ENCODE peak calls at places on chromosomes 6 and 20, in eight cellular contexts. F is H1, D is endothelial cell of umbilical vein, O is stomach, V is GM23338, W is SK-N-SH, K is spleen, E is vagina. L is an unnamed sample.
A peak's percentile ranks its signal among the peaks of the same experiment; 100 is the strongest.

GRCh38 chr6:48957781-48958180 is 505.3 kb downstream of the MMUT start:
- DNase-seq in F (no peak), D (no peak), O (no peak), V (no peak), W (no peak), K (no peak), E (no peak), L (no peak)

GRCh38 chr20:25984933-25985332 is 288.3 kb upstream of the ZNF337 start:
- DNase-seq in F (no peak), D (peak; percentile 37), O (no peak), V (no peak), W (no peak), K (peak; percentile 75), E (no peak), L (no peak)

GRCh38 chr6:13545885-13546284 is 28.5 kb upstream of the SIRT5 start:
- DNase-seq in F (no peak), D (no peak), O (no peak), V (no peak), W (no peak), K (no peak), E (no peak), L (no peak)

GRCh38 chr20:2285618-2286017 is 10.2 kb upstream of the TGM3 start:
- DNase-seq in F (no peak), D (no peak), O (no peak), V (no peak), W (no peak), K (no peak), E (no peak), L (no peak)

GRCh38 chr6:52517502-52518278 is 59.2 kb downstream of the TRAM2 start:
- DNase-seq in F (peak; percentile 73), D (peak; percentile 94), O (peak; percentile 73), V (peak; percentile 80), W (peak; percentile 85), K (no peak), E (no peak), L (no peak)

GRCh38 chr6:2940010-2940850 is 31.1 kb downstream of the SERPINB6 start:
- DNase-seq in F (no peak), D (no peak), O (peak; percentile 25), V (no peak), W (no peak), K (peak; percentile 75), E (peak; percentile 58), L (peak; percentile 43)

GRCh38 chr6:11262231-11262630 is 29.8 kb upstream of the NEDD9 start:
- DNase-seq in F (no peak), D (peak; percentile 18), O (no peak), V (no peak), W (no peak), K (no peak), E (no peak), L (no peak)

GRCh38 chr6:111602481-111603404 is 2.9 kb downstream of the TRAF3IP2 start:
- DNase-seq in F (no peak), D (peak; percentile 92), O (no peak), V (no peak), W (no peak), K (no peak), E (no peak), L (no peak)

GRCh38 chr6:13988908-13989307 is 64.2 kb downstream of the RNF182 start:
- DNase-seq in F (no peak), D (no peak), O (no peak), V (no peak), W (no peak), K (no peak), E (no peak), L (no peak)

GRCh38 chr6:33589723-33590530 is 9.9 kb upstream of the BAK1 start:
- DNase-seq in F (no peak), D (peak; percentile 82), O (peak; percentile 78), V (peak; percentile 88), W (peak; percentile 84), K (no peak), E (no peak), L (no peak)

GRCh38 chr6:46505693-46506512 is 14.7 kb upstream of the RCAN2 start:
- DNase-seq in F (no peak), D (no peak), O (no peak), V (no peak), W (no peak), K (no peak), E (no peak), L (no peak)

GRCh38 chr6:46501136-46502089 is 10.2 kb upstream of the RCAN2 start:
- DNase-seq in F (no peak), D (no peak), O (no peak), V (no peak), W (no peak), K (no peak), E (no peak), L (no peak)

GRCh38 chr6:46500382-46500781 is 9.1 kb upstream of the RCAN2 start:
- DNase-seq in F (no peak), D (no peak), O (no peak), V (no peak), W (no peak), K (no peak), E (no peak), L (no peak)

GRCh38 chr6:46504242-46504641 is 13.0 kb upstream of the RCAN2 start:
- DNase-seq in F (no peak), D (no peak), O (no peak), V (no peak), W (no peak), K (no peak), E (no peak), L (no peak)

DNA sequence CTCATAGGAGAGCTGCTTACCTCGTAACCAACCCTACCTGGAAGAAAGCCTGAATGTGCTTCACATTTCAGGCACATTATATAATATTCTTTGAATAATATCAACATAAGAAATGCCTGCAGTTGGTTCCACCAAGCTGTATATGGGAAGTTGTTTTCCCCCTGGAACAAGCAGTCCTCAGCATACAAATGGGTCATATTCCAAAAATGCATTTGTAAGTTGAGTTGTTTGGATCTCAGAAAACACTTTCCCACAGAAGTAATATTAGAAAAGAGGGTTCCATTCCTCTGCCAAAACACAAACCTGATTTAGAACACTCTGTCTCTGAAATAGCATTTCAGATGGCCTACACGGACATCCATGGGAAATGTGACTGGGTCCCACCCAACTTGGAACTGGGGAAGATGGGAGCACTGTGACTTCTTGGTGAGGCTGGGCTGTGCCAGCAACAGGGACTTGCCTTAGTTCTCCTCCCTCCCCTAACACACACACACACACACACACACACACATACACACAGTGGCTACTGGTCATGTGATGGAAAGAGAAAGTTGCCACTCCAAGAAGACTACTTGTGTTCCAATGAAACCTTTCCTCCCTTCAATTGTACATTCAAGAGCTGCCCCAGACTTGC is 11.4 kb upstream of the RCAN2 start:
- DNase-seq in F (no peak), D (no peak), O (no peak), V (no peak), W (no peak), K (no peak), E (no peak), L (no peak)
- TF ChIP-seq POLR2AphosphoS5 in F (no peak), D (no peak), O (no peak), V (no peak), W (no peak), K (no peak), E (no peak), L (no peak)

DNA sequence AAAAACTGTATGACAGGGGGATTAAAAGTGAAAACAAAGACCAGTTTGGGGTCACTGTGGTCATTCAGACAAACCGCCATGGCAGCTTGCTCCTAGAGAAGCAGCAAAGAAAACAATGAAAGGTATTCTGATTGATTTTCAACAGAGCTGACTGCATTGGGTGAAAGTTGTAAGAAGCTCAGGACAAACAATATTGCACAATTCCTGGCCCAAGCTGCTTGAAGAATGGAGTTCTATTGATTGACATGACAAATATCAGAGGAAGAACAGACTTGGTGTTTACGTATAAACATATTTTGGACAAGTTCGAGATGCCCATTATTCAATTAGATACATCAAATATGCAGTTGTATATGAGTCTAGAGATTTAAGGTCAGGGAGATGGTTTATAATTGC is 62.0 kb downstream of the TRIM38 start:
- DNase-seq in F (no peak), D (no peak), O (no peak), V (no peak), W (no peak), K (no peak), E (no peak), L (no peak)
- TF ChIP-seq CTCF in F (no peak), D (no peak), O (no peak), V (no peak), W (no peak), K (no peak), E (no peak), L (no peak)

GRCh38 chr6:149964243-149965190 is 774 bp downstream of the ULBP1 start:
- DNase-seq in F (no peak), D (peak; percentile 28), O (no peak), V (no peak), W (peak; percentile 50), K (no peak), E (no peak), L (peak; percentile 77)
- H3K4me3 ChIP-seq in F (peak overlapping the region; percentile 53), D (peak overlapping the region; percentile 44), O (peak overlapping the region; percentile 45), V (peak overlapping the region; percentile 90), W (peak overlapping the region; percentile 23), K (peak overlapping the region; percentile 56), E (peak overlapping the region; percentile 56), L (peak overlapping the region; percentile 54)

GRCh38 chr20:46344488-46345162 is 36.3 kb upstream of the CDH22 start:
- DNase-seq in F (no peak), D (no peak), O (no peak), V (no peak), W (no peak), K (no peak), E (no peak), L (no peak)

GRCh38 chr20:46342045-46342378 is 33.7 kb upstream of the CDH22 start:
- DNase-seq in F (no peak), D (no peak), O (no peak), V (no peak), W (no peak), K (no peak), E (no peak), L (no peak)

GRCh38 chr20:46341374-46342044 is 33.2 kb upstream of the CDH22 start:
- DNase-seq in F (no peak), D (no peak), O (no peak), V (no peak), W (peak; percentile 64), K (no peak), E (no peak), L (no peak)

GRCh38 chr20:46342451-46343357 is 34.4 kb upstream of the CDH22 start:
- DNase-seq in F (no peak), D (no peak), O (no peak), V (no peak), W (no peak), K (no peak), E (no peak), L (no peak)

GRCh38 chr20:46343358-46344357 is 35.4 kb upstream of the CDH22 start:
- DNase-seq in F (no peak), D (no peak), O (no peak), V (no peak), W (no peak), K (no peak), E (no peak), L (no peak)
- TF ChIP-seq POLR2AphosphoS5 in F (no peak), D (no peak), O (no peak), V (no peak), W (no peak), K (peak; percentile 66), E (no peak), L (no peak)

GRCh38 chr6:168314948-168315347 is 4.6 kb downstream of the DACT2 start:
- DNase-seq in F (no peak), D (no peak), O (no peak), V (no peak), W (no peak), K (no peak), E (no peak), L (no peak)
- TF ChIP-seq CTCF in F (no peak), D (no peak), O (peak; percentile 12), V (no peak), W (no peak), K (no peak), E (no peak), L (no peak)

GRCh38 chr6:46953921-46954320 is 32.2 kb upstream of the ADGRF5 start:
- DNase-seq in F (no peak), D (no peak), O (no peak), V (no peak), W (no peak), K (no peak), E (no peak), L (no peak)
- H3K4me3 ChIP-seq in F (no peak overlapping the region), D (no peak overlapping the region), O (no peak overlapping the region), V (no peak overlapping the region), W (no peak overlapping the region), K (no peak overlapping the region), E (no peak overlapping the region), L (no peak overlapping the region)

L was measured in suprapubic skin.